ENCODE peak calls at places on chromosomes 1 and 21, in ten cellular contexts. K, F, V, S, Q, E, H, O, G and I are unnamed samples.

GRCh38 chr1:203557390-203557789 is 63.4 kb downstream of the OPTC start:
- DNase-seq in K (no peak), F (no peak), V (no peak), S (no peak), Q (no peak), E (peak), H (no peak), O (no peak), G (no peak), I (no peak)

GRCh38 chr1:216598448-216598847 is 124.8 kb downstream of the ESRRG start:
- DNase-seq in K (no peak), F (no peak), V (no peak), S (no peak), Q (no peak), E (no peak), H (no peak), O (no peak), G (no peak), I (no peak)

GRCh38 chr21:44378646-44379581 is 25.5 kb downstream of the TRPM2 start:
- DNase-seq in K (no peak), F (no peak), V (peak), S (no peak), Q (no peak), E (no peak), H (peak), O (no peak), G (no peak), I (no peak)

GRCh38 chr21:41976611-41977010 is 22.8 kb upstream of the C2CD2 start:
- DNase-seq in K (no peak), F (no peak), V (no peak), S (no peak), Q (no peak), E (no peak), H (no peak), O (no peak), G (no peak), I (no peak)

GRCh38 chr1:63831409-63831808 is 57.6 kb downstream of the ROR1 start:
- DNase-seq in K (no peak), F (no peak), V (no peak), S (no peak), Q (no peak), E (no peak), H (no peak), O (no peak), G (no peak), I (no peak)

GRCh38 chr1:236391008-236391407 is 3.1 kb upstream of the EDARADD start:
- DNase-seq in K (no peak), F (no peak), V (no peak), S (no peak), Q (no peak), E (no peak), H (no peak), O (no peak), G (no peak), I (no peak)

GRCh38 chr1:162612606-162613400 is 19.5 kb upstream of the DDR2 start:
- DNase-seq in K (no peak), F (peak), V (no peak), S (no peak), Q (no peak), E (peak), H (peak), O (no peak), G (no peak), I (no peak)

GRCh38 chr21:14985306-14985705 is 79.5 kb downstream of the NRIP1 start:
- DNase-seq in K (no peak), F (no peak), V (no peak), S (no peak), Q (no peak), E (no peak), H (no peak), O (no peak), G (no peak), I (no peak)

GRCh38 chr1:24481098-24481497 is 21.5 kb upstream of the RCAN3 start:
- DNase-seq in K (no peak), F (no peak), V (no peak), S (no peak), Q (peak), E (no peak), H (no peak), O (peak), G (peak), I (no peak)